ENCODE peak calls at places on chromosome 1, in nine cellular contexts. One of them, this sample, is unnamed.

GRCh38 chr1:107251839-107252238 is 111.0 kb downstream of the NTNG1 start:
- DNase-seq in lung: no peak
- DNase-seq in epithelial cell of esophagus: no peak
- DNase-seq in heart right ventricle: no peak
- DNase-seq in upper lobe of right lung: no peak
- DNase-seq in AG04450: no peak
- DNase-seq in IMR-90: no peak
- DNase-seq in dorsolateral prefrontal cortex: no peak
- DNase-seq in GM12878: no peak
- DNase-seq in this sample: no peak

GRCh38 chr1:174326278-174326677 is 121.5 kb upstream of the GPR52 start:
- DNase-seq in heart right ventricle: no peak
- DNase-seq in upper lobe of right lung: no peak
- DNase-seq in dorsolateral prefrontal cortex: no peak
- DNase-seq in GM12878: no peak
- DNase-seq in epithelial cell of esophagus: no peak
- DNase-seq in AG04450: no peak
- DNase-seq in IMR-90: no peak
- DNase-seq in lung: no peak
- DNase-seq in this sample: no peak

GRCh38 chr1:150152772-150153461 is 3.2 kb downstream of the PLEKHO1 start:
- DNase-seq in dorsolateral prefrontal cortex: no peak
- DNase-seq in epithelial cell of esophagus: peak; percentile 41
- DNase-seq in upper lobe of right lung: no peak
- DNase-seq in heart right ventricle: no peak
- DNase-seq in lung: no peak
- DNase-seq in AG04450: no peak
- DNase-seq in IMR-90: peak; percentile 86
- DNase-seq in GM12878: no peak
- DNase-seq in this sample: no peak

GRCh38 chr1:224259986-224260385 is 70.0 kb downstream of the NVL start:
- DNase-seq in dorsolateral prefrontal cortex: no peak
- DNase-seq in IMR-90: no peak
- DNase-seq in lung: no peak
- DNase-seq in AG04450: no peak
- DNase-seq in upper lobe of right lung: no peak
- DNase-seq in heart right ventricle: no peak
- DNase-seq in epithelial cell of esophagus: no peak
- DNase-seq in GM12878: no peak
- DNase-seq in this sample: no peak

GRCh38 chr1:150875197-150876110 is 945 bp downstream of the ARNT start:
- DNase-seq in heart right ventricle: no peak
- DNase-seq in lung: no peak
- DNase-seq in epithelial cell of esophagus: no peak
- DNase-seq in upper lobe of right lung: no peak
- DNase-seq in dorsolateral prefrontal cortex: no peak
- DNase-seq in GM12878: no peak
- DNase-seq in AG04450: no peak
- DNase-seq in IMR-90: no peak
- DNase-seq in this sample: no peak

GRCh38 chr1:76254165-76255043 is 179.9 kb downstream of the ST6GALNAC3 start:
- DNase-seq in lung: no peak
- DNase-seq in IMR-90: no peak
- DNase-seq in dorsolateral prefrontal cortex: no peak
- DNase-seq in AG04450: no peak
- DNase-seq in upper lobe of right lung: no peak
- DNase-seq in heart right ventricle: no peak
- DNase-seq in GM12878: no peak
- DNase-seq in epithelial cell of esophagus: peak; percentile 9
- DNase-seq in this sample: no peak

GRCh38 chr1:7267493-7267892 is 482.2 kb downstream of the CAMTA1 start:
- DNase-seq in GM12878: no peak
- DNase-seq in lung: peak; percentile 13
- DNase-seq in AG04450: peak; percentile 57
- DNase-seq in heart right ventricle: no peak
- DNase-seq in dorsolateral prefrontal cortex: no peak
- DNase-seq in upper lobe of right lung: no peak
- DNase-seq in IMR-90: peak; percentile 95
- DNase-seq in epithelial cell of esophagus: no peak
- DNase-seq in this sample: no peak

GRCh38 chr1:60813051-60813450 is 269.3 kb upstream of the NFIA start:
- DNase-seq in lung: no peak
- DNase-seq in GM12878: no peak
- DNase-seq in epithelial cell of esophagus: no peak
- DNase-seq in IMR-90: no peak
- DNase-seq in AG04450: no peak
- DNase-seq in heart right ventricle: no peak
- DNase-seq in dorsolateral prefrontal cortex: no peak
- DNase-seq in upper lobe of right lung: no peak
- DNase-seq in this sample: no peak

GRCh38 chr1:95467036-95467435 is 233.0 kb downstream of the RWDD3 start:
- DNase-seq in GM12878: no peak
- DNase-seq in upper lobe of right lung: no peak
- DNase-seq in epithelial cell of esophagus: no peak
- DNase-seq in heart right ventricle: no peak
- DNase-seq in dorsolateral prefrontal cortex: no peak
- DNase-seq in AG04450: no peak
- DNase-seq in IMR-90: no peak
- DNase-seq in lung: no peak
- DNase-seq in this sample: no peak

GRCh38 chr1:82838066-82838465 is 1037.3 kb downstream of the ADGRL2 start:
- DNase-seq in GM12878: no peak
- DNase-seq in lung: no peak
- DNase-seq in AG04450: no peak
- DNase-seq in epithelial cell of esophagus: peak; percentile 66
- DNase-seq in upper lobe of right lung: no peak
- DNase-seq in dorsolateral prefrontal cortex: no peak
- DNase-seq in IMR-90: no peak
- DNase-seq in heart right ventricle: no peak
- DNase-seq in this sample: no peak

GRCh38 chr1:43796111-43796581 is 88.8 kb downstream of the ST3GAL3 start:
- DNase-seq in dorsolateral prefrontal cortex: no peak
- DNase-seq in epithelial cell of esophagus: peak; percentile 13
- DNase-seq in lung: no peak
- DNase-seq in heart right ventricle: no peak
- DNase-seq in IMR-90: peak; percentile 77
- DNase-seq in GM12878: no peak
- DNase-seq in AG04450: no peak
- DNase-seq in upper lobe of right lung: no peak
- DNase-seq in this sample: no peak

GRCh38 chr1:78004719-78005346 is at the start of gene DNAJB4:
- DNase-seq in dorsolateral prefrontal cortex: peak; percentile 47
- DNase-seq in upper lobe of right lung: no peak
- DNase-seq in epithelial cell of esophagus: peak; percentile 97
- DNase-seq in heart right ventricle: peak; percentile 91
- DNase-seq in GM12878: peak; percentile 96
- DNase-seq in IMR-90: peak; percentile 99
- DNase-seq in AG04450: peak; percentile 96
- DNase-seq in lung: peak; percentile 67
- DNase-seq in this sample: peak; percentile 97

GRCh38 chr1:61005572-61006386 is 76.6 kb upstream of the NFIA start:
- DNase-seq in AG04450: no peak
- DNase-seq in epithelial cell of esophagus: no peak
- DNase-seq in dorsolateral prefrontal cortex: peak; percentile 35
- DNase-seq in lung: no peak
- DNase-seq in GM12878: no peak
- DNase-seq in upper lobe of right lung: no peak
- DNase-seq in heart right ventricle: no peak
- DNase-seq in IMR-90: no peak
- DNase-seq in this sample: no peak

GRCh38 chr1:239555350-239555749 is 169.0 kb downstream of the CHRM3 start:
- DNase-seq in IMR-90: no peak
- DNase-seq in epithelial cell of esophagus: no peak
- DNase-seq in lung: no peak
- DNase-seq in GM12878: no peak
- DNase-seq in AG04450: no peak
- DNase-seq in heart right ventricle: no peak
- DNase-seq in upper lobe of right lung: no peak
- DNase-seq in dorsolateral prefrontal cortex: no peak
- DNase-seq in this sample: no peak

GRCh38 chr1:27148591-27148990 is 6.3 kb downstream of the SLC9A1 start:
- DNase-seq in GM12878: no peak
- DNase-seq in lung: no peak
- DNase-seq in AG04450: no peak
- DNase-seq in epithelial cell of esophagus: no peak
- DNase-seq in upper lobe of right lung: no peak
- DNase-seq in dorsolateral prefrontal cortex: no peak
- DNase-seq in heart right ventricle: no peak
- DNase-seq in IMR-90: no peak
- DNase-seq in this sample: no peak

GRCh38 chr1:205438213-205439158 is 16.6 kb upstream of the LEMD1 start:
- DNase-seq in heart right ventricle: peak; percentile 90
- DNase-seq in GM12878: no peak
- DNase-seq in IMR-90: peak; percentile 65
- DNase-seq in dorsolateral prefrontal cortex: peak; percentile 82
- DNase-seq in AG04450: peak; percentile 23
- DNase-seq in epithelial cell of esophagus: peak; percentile 70
- DNase-seq in upper lobe of right lung: peak; percentile 88
- DNase-seq in lung: peak; percentile 83
- DNase-seq in this sample: no peak

GRCh38 chr1:236282159-236282716 is 480 bp upstream of the ERO1B start:
- DNase-seq in GM12878: no peak
- DNase-seq in IMR-90: no peak
- DNase-seq in upper lobe of right lung: no peak
- DNase-seq in lung: no peak
- DNase-seq in heart right ventricle: no peak
- DNase-seq in epithelial cell of esophagus: peak; percentile 33
- DNase-seq in dorsolateral prefrontal cortex: no peak
- DNase-seq in AG04450: no peak
- DNase-seq in this sample: no peak

GRCh38 chr1:54246097-54246721 is 46.2 kb downstream of the MRPL37 start:
- DNase-seq in epithelial cell of esophagus: no peak
- DNase-seq in lung: no peak
- DNase-seq in GM12878: no peak
- DNase-seq in heart right ventricle: peak; percentile 18
- DNase-seq in dorsolateral prefrontal cortex: no peak
- DNase-seq in AG04450: no peak
- DNase-seq in IMR-90: no peak
- DNase-seq in upper lobe of right lung: no peak
- DNase-seq in this sample: no peak

GRCh38 chr1:29325675-29326074 is 89.4 kb downstream of the PTPRU start:
- DNase-seq in IMR-90: no peak
- DNase-seq in GM12878: no peak
- DNase-seq in heart right ventricle: peak; percentile 39
- DNase-seq in dorsolateral prefrontal cortex: no peak
- DNase-seq in AG04450: no peak
- DNase-seq in epithelial cell of esophagus: no peak
- DNase-seq in upper lobe of right lung: peak; percentile 50
- DNase-seq in lung: no peak
- DNase-seq in this sample: no peak

GRCh38 chr1:163412216-163412615 is 90.5 kb downstream of the NUF2 start:
- DNase-seq in lung: no peak
- DNase-seq in dorsolateral prefrontal cortex: no peak
- DNase-seq in heart right ventricle: no peak
- DNase-seq in upper lobe of right lung: no peak
- DNase-seq in epithelial cell of esophagus: no peak
- DNase-seq in IMR-90: no peak
- DNase-seq in AG04450: no peak
- DNase-seq in GM12878: no peak
- DNase-seq in this sample: no peak

GRCh38 chr1:34162852-34163766 is 1.9 kb downstream of the CSMD2 start:
- DNase-seq in lung: peak; percentile 66
- DNase-seq in GM12878: no peak
- DNase-seq in AG04450: peak; percentile 89
- DNase-seq in dorsolateral prefrontal cortex: peak; percentile 91
- DNase-seq in IMR-90: peak; percentile 74
- DNase-seq in heart right ventricle: peak; percentile 31
- DNase-seq in upper lobe of right lung: peak; percentile 89
- DNase-seq in epithelial cell of esophagus: peak; percentile 70
- DNase-seq in this sample: peak; percentile 8
- H3K4me3 ChIP-seq in lung: no peak overlapping the region
- H3K4me3 ChIP-seq in GM12878: peak overlapping the region; percentile 41
- H3K4me3 ChIP-seq in AG04450: peak overlapping the region; percentile 68
- H3K4me3 ChIP-seq in dorsolateral prefrontal cortex: peak overlapping the region; percentile 73
- H3K4me3 ChIP-seq in IMR-90: peak overlapping the region; percentile 19
- H3K4me3 ChIP-seq in heart right ventricle: peak overlapping the region; percentile 51
- H3K4me3 ChIP-seq in upper lobe of right lung: peak overlapping the region; percentile 40
- H3K4me3 ChIP-seq in epithelial cell of esophagus: peak overlapping the region; percentile 14
- H3K4me3 ChIP-seq in this sample: peak overlapping the region; percentile 42

GRCh38 chr1:152481869-152482664 is 28.5 kb upstream of the LCE5A start:
- DNase-seq in lung: no peak
- DNase-seq in dorsolateral prefrontal cortex: no peak
- DNase-seq in IMR-90: no peak
- DNase-seq in epithelial cell of esophagus: no peak
- DNase-seq in GM12878: no peak
- DNase-seq in upper lobe of right lung: no peak
- DNase-seq in heart right ventricle: no peak
- DNase-seq in AG04450: no peak
- DNase-seq in this sample: no peak

GRCh38 chr1:152487871-152488270 is 22.7 kb upstream of the LCE5A start:
- DNase-seq in epithelial cell of esophagus: peak; percentile 85
- DNase-seq in lung: no peak
- DNase-seq in dorsolateral prefrontal cortex: no peak
- DNase-seq in AG04450: no peak
- DNase-seq in GM12878: no peak
- DNase-seq in upper lobe of right lung: no peak
- DNase-seq in IMR-90: no peak
- DNase-seq in heart right ventricle: no peak
- DNase-seq in this sample: no peak

GRCh38 chr1:152486400-152487006 is 24.1 kb upstream of the LCE5A start:
- DNase-seq in upper lobe of right lung: no peak
- DNase-seq in IMR-90: no peak
- DNase-seq in lung: peak; percentile 11
- DNase-seq in GM12878: no peak
- DNase-seq in heart right ventricle: no peak
- DNase-seq in dorsolateral prefrontal cortex: no peak
- DNase-seq in epithelial cell of esophagus: no peak
- DNase-seq in AG04450: no peak
- DNase-seq in this sample: no peak
- TF ChIP-seq CTCF in upper lobe of right lung: no peak
- TF ChIP-seq CTCF in IMR-90: peak; percentile 20
- TF ChIP-seq CTCF in lung: no peak
- TF ChIP-seq CTCF in GM12878: peak; percentile 56
- TF ChIP-seq CTCF in heart right ventricle: peak; percentile 6
- TF ChIP-seq CTCF in dorsolateral prefrontal cortex: peak; percentile 45
- TF ChIP-seq CTCF in epithelial cell of esophagus: peak; percentile 41
- TF ChIP-seq CTCF in AG04450: no peak
- TF ChIP-seq CTCF in this sample: peak; percentile 57

GRCh38 chr1:89527750-89528381 is 3.2 kb downstream of the LRRC8B start:
- DNase-seq in lung: no peak
- DNase-seq in upper lobe of right lung: no peak
- DNase-seq in AG04450: no peak
- DNase-seq in dorsolateral prefrontal cortex: no peak
- DNase-seq in heart right ventricle: no peak
- DNase-seq in GM12878: no peak
- DNase-seq in IMR-90: no peak
- DNase-seq in epithelial cell of esophagus: no peak
- DNase-seq in this sample: no peak
- H3K4me3 ChIP-seq in lung: no peak overlapping the region
- H3K4me3 ChIP-seq in upper lobe of right lung: no peak overlapping the region
- H3K4me3 ChIP-seq in AG04450: no peak overlapping the region
- H3K4me3 ChIP-seq in dorsolateral prefrontal cortex: peak overlapping the region; percentile 95
- H3K4me3 ChIP-seq in heart right ventricle: no peak overlapping the region
- H3K4me3 ChIP-seq in GM12878: peak overlapping the region; percentile 19
- H3K4me3 ChIP-seq in IMR-90: no peak overlapping the region
- H3K4me3 ChIP-seq in epithelial cell of esophagus: no peak overlapping the region
- H3K4me3 ChIP-seq in this sample: no peak overlapping the region

DNA sequence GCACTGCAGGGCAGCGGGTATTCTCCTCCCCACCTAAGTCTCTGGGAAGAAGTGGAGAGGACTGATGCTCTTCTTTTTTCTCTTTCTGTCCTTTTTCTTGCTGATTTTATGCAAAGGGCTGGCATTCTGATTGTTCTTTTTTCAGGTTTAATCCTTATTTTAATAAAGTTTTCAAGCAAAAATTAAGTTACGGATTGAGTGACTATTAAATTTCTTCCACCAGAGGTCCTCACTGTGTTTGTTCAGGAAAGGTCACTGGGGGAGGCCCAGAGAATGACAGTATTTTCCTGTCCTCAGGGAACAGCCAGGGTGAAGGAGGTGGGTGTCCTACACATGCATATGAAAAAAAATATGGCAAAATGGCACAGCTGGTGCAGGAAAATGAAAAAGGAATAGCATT is 4.4 kb upstream of the ELF3 start:
- DNase-seq in GM12878: no peak
- DNase-seq in dorsolateral prefrontal cortex: no peak
- DNase-seq in AG04450: no peak
- DNase-seq in upper lobe of right lung: no peak
- DNase-seq in lung: no peak
- DNase-seq in IMR-90: no peak
- DNase-seq in heart right ventricle: no peak
- DNase-seq in epithelial cell of esophagus: no peak
- DNase-seq in this sample: no peak
- TF ChIP-seq CTCF in GM12878: no peak
- TF ChIP-seq CTCF in dorsolateral prefrontal cortex: peak; percentile 51
- TF ChIP-seq CTCF in AG04450: peak; percentile 53
- TF ChIP-seq CTCF in upper lobe of right lung: peak; percentile 16
- TF ChIP-seq CTCF in lung: no peak
- TF ChIP-seq CTCF in IMR-90: peak; percentile 52
- TF ChIP-seq CTCF in heart right ventricle: peak; percentile 45
- TF ChIP-seq CTCF in epithelial cell of esophagus: peak; percentile 39
- TF ChIP-seq CTCF in this sample: no peak

This sample was measured in GM12864.